ENCODE peak calls at places on chromosomes 1 and 21, in six cellular contexts. T, M, L, R, U and D are unnamed samples.

GRCh38 chr1:1254667-1254998 is 8.1 kb upstream of the C1QTNF12 start:
- DNase-seq in R (no peak), T (no peak), U (no peak), L (no peak), M (no peak), D (no peak)

GRCh38 chr1:44835738-44836675 is 7.0 kb downstream of the PTCH2 start:
- DNase-seq in T (peak; percentile 27), L (peak; percentile 89), R (peak; percentile 88), M (peak; percentile 95), U (peak; percentile 88), D (peak; percentile 92)

GRCh38 chr1:229210844-229211243 is 60.1 kb upstream of the RAB4A start:
- DNase-seq in U (no peak), R (no peak), L (no peak), M (no peak), T (no peak), D (no peak)

GRCh38 chr1:221117548-221117951 is 238.3 kb downstream of the HLX start:
- DNase-seq in L (no peak), U (no peak), T (peak; percentile 87), M (no peak), R (no peak), D (no peak)

GRCh38 chr1:52530563-52531144 is 22.2 kb downstream of the TUT4 start:
- DNase-seq in M (no peak), T (no peak), U (no peak), R (no peak), L (no peak), D (no peak)

GRCh38 chr21:45929477-45929876 is 52.1 kb upstream of the COL6A1 start:
- DNase-seq in T (no peak), R (no peak), U (no peak), L (no peak), M (no peak), D (no peak)

GRCh38 chr1:63082754-63083153 is 239.6 kb upstream of the FOXD3 start:
- DNase-seq in T (no peak), U (no peak), R (no peak), M (no peak), L (no peak), D (no peak)

GRCh38 chr1:27868556-27868931 is 3.8 kb upstream of the THEMIS2 start:
- DNase-seq in R (no peak), U (no peak), L (no peak), T (no peak), M (peak; percentile 26), D (no peak)

GRCh38 chr1:208243522-208243850 is 698 bp downstream of the PLXNA2 start:
- DNase-seq in M (peak; percentile 34), T (no peak), U (no peak), L (no peak), R (peak; percentile 44), D (peak; percentile 22)

GRCh38 chr1:71698186-71698585 is 584.2 kb downstream of the NEGR1 start:
- DNase-seq in R (no peak), L (no peak), T (no peak), U (no peak), M (no peak), D (no peak)

GRCh38 chr1:17198476-17199258 is 6.3 kb upstream of the PADI1 start:
- DNase-seq in R (no peak), L (no peak), M (no peak), U (no peak), T (no peak), D (no peak)

GRCh38 chr1:218624051-218624450 is 278.9 kb downstream of the TGFB2 start:
- DNase-seq in U (no peak), M (no peak), R (no peak), L (no peak), T (no peak), D (no peak)

GRCh38 chr21:14414932-14415508 is 32.1 kb upstream of the HSPA13 start:
- DNase-seq in T (no peak), U (no peak), R (no peak), M (no peak), L (no peak), D (no peak)

GRCh38 chr1:208238710-208239517 is 5.3 kb downstream of the PLXNA2 start:
- DNase-seq in M (no peak), R (peak; percentile 62), U (peak; percentile 39), T (no peak), L (peak; percentile 59), D (peak; percentile 16)

GRCh38 chr1:7299329-7299799 is 471.7 kb upstream of the VAMP3 start:
- DNase-seq in U (peak; percentile 1), L (no peak), T (peak; percentile 99), R (no peak), M (no peak), D (no peak)

GRCh38 chr1:175555266-175555665 is 188.1 kb downstream of the TNR start:
- DNase-seq in T (no peak), U (no peak), L (no peak), R (no peak), M (no peak), D (no peak)

GRCh38 chr1:7003676-7004075 is 218.4 kb downstream of the CAMTA1 start:
- DNase-seq in L (no peak), M (no peak), U (no peak), T (no peak), R (no peak), D (no peak)

GRCh38 chr1:173666646-173667045 is 3.0 kb downstream of the ANKRD45 start:
- DNase-seq in U (no peak), L (no peak), M (no peak), T (peak; percentile 3), R (no peak), D (no peak)